ENCODE peak calls at places on chromosomes 12 and 14, in ten cellular contexts. One of them, this sample, is unnamed.

GRCh38 chr14:72737560-72737943 is 156.3 kb downstream of the DPF3 start:
- DNase-seq in SW480: no peak
- DNase-seq in amniotic stem cell: no peak
- DNase-seq in Ammon's horn: no peak
- DNase-seq in LoVo: no peak
- DNase-seq in GM23248: peak
- DNase-seq in IMR-90: no peak
- DNase-seq in epithelial cell of esophagus: no peak
- DNase-seq in stimulated activated CD8-positive, alpha-beta memory T cell treated with anti-CD3 and anti-CD28 coated beads, Interleukin-2, amount 100 ng/mL, for 1 hour: no peak
- DNase-seq in NCI-H1105: no peak
- DNase-seq in this sample: no peak

GRCh38 chr12:67420506-67420905 is 151.3 kb downstream of the CAND1 start:
- DNase-seq in SW480: no peak
- DNase-seq in amniotic stem cell: no peak
- DNase-seq in Ammon's horn: no peak
- DNase-seq in LoVo: no peak
- DNase-seq in GM23248: no peak
- DNase-seq in IMR-90: no peak
- DNase-seq in epithelial cell of esophagus: no peak
- DNase-seq in stimulated activated CD8-positive, alpha-beta memory T cell treated with anti-CD3 and anti-CD28 coated beads, Interleukin-2, amount 100 ng/mL, for 1 hour: no peak
- DNase-seq in NCI-H1105: no peak
- DNase-seq in this sample: no peak

GRCh38 chr14:55180006-55180405 is 11.4 kb downstream of the DLGAP5 start:
- DNase-seq in SW480: no peak
- DNase-seq in amniotic stem cell: no peak
- DNase-seq in Ammon's horn: no peak
- DNase-seq in LoVo: no peak
- DNase-seq in GM23248: no peak
- DNase-seq in IMR-90: no peak
- DNase-seq in epithelial cell of esophagus: no peak
- DNase-seq in stimulated activated CD8-positive, alpha-beta memory T cell treated with anti-CD3 and anti-CD28 coated beads, Interleukin-2, amount 100 ng/mL, for 1 hour: no peak
- DNase-seq in NCI-H1105: no peak
- DNase-seq in this sample: no peak

GRCh38 chr14:50308363-50308762 is 3.7 kb downstream of the L2HGDH start:
- DNase-seq in SW480: no peak
- DNase-seq in amniotic stem cell: no peak
- DNase-seq in Ammon's horn: no peak
- DNase-seq in LoVo: no peak
- DNase-seq in GM23248: no peak
- DNase-seq in IMR-90: peak
- DNase-seq in epithelial cell of esophagus: peak
- DNase-seq in stimulated activated CD8-positive, alpha-beta memory T cell treated with anti-CD3 and anti-CD28 coated beads, Interleukin-2, amount 100 ng/mL, for 1 hour: no peak
- DNase-seq in NCI-H1105: no peak
- DNase-seq in this sample: peak

GRCh38 chr14:60195179-60195810 is 30.1 kb upstream of the DHRS7 start:
- DNase-seq in SW480: no peak
- DNase-seq in amniotic stem cell: no peak
- DNase-seq in Ammon's horn: no peak
- DNase-seq in LoVo: no peak
- DNase-seq in GM23248: no peak
- DNase-seq in IMR-90: no peak
- DNase-seq in epithelial cell of esophagus: no peak
- DNase-seq in stimulated activated CD8-positive, alpha-beta memory T cell treated with anti-CD3 and anti-CD28 coated beads, Interleukin-2, amount 100 ng/mL, for 1 hour: no peak
- DNase-seq in NCI-H1105: no peak
- DNase-seq in this sample: no peak

GRCh38 chr14:32564591-32564990 is 235.5 kb downstream of the AKAP6 start:
- DNase-seq in SW480: no peak
- DNase-seq in amniotic stem cell: no peak
- DNase-seq in Ammon's horn: peak
- DNase-seq in LoVo: no peak
- DNase-seq in GM23248: peak
- DNase-seq in IMR-90: peak
- DNase-seq in epithelial cell of esophagus: no peak
- DNase-seq in stimulated activated CD8-positive, alpha-beta memory T cell treated with anti-CD3 and anti-CD28 coated beads, Interleukin-2, amount 100 ng/mL, for 1 hour: no peak
- DNase-seq in NCI-H1105: no peak
- DNase-seq in this sample: peak

GRCh38 chr14:23118506-23119361 is at the start of gene CEBPE:
- DNase-seq in SW480: no peak
- DNase-seq in amniotic stem cell: no peak
- DNase-seq in Ammon's horn: no peak
- DNase-seq in LoVo: no peak
- DNase-seq in GM23248: no peak
- DNase-seq in IMR-90: no peak
- DNase-seq in epithelial cell of esophagus: no peak
- DNase-seq in stimulated activated CD8-positive, alpha-beta memory T cell treated with anti-CD3 and anti-CD28 coated beads, Interleukin-2, amount 100 ng/mL, for 1 hour: no peak
- DNase-seq in NCI-H1105: no peak
- DNase-seq in this sample: no peak

GRCh38 chr12:56162468-56163290 is 4.5 kb downstream of the MYL6 start:
- DNase-seq in SW480: no peak
- DNase-seq in amniotic stem cell: no peak
- DNase-seq in Ammon's horn: no peak
- DNase-seq in LoVo: no peak
- DNase-seq in GM23248: peak
- DNase-seq in IMR-90: no peak
- DNase-seq in epithelial cell of esophagus: no peak
- DNase-seq in stimulated activated CD8-positive, alpha-beta memory T cell treated with anti-CD3 and anti-CD28 coated beads, Interleukin-2, amount 100 ng/mL, for 1 hour: no peak
- DNase-seq in NCI-H1105: no peak
- DNase-seq in this sample: no peak

GRCh38 chr14:31036552-31036951 is 10.4 kb upstream of the STRN3 start:
- DNase-seq in SW480: no peak
- DNase-seq in amniotic stem cell: no peak
- DNase-seq in Ammon's horn: no peak
- DNase-seq in LoVo: no peak
- DNase-seq in GM23248: no peak
- DNase-seq in IMR-90: no peak
- DNase-seq in epithelial cell of esophagus: no peak
- DNase-seq in stimulated activated CD8-positive, alpha-beta memory T cell treated with anti-CD3 and anti-CD28 coated beads, Interleukin-2, amount 100 ng/mL, for 1 hour: no peak
- DNase-seq in NCI-H1105: no peak
- DNase-seq in this sample: no peak

GRCh38 chr12:24256636-24257150 is 307.2 kb upstream of the SOX5 start:
- DNase-seq in SW480: no peak
- DNase-seq in amniotic stem cell: no peak
- DNase-seq in Ammon's horn: no peak
- DNase-seq in LoVo: no peak
- DNase-seq in GM23248: no peak
- DNase-seq in IMR-90: no peak
- DNase-seq in epithelial cell of esophagus: no peak
- DNase-seq in stimulated activated CD8-positive, alpha-beta memory T cell treated with anti-CD3 and anti-CD28 coated beads, Interleukin-2, amount 100 ng/mL, for 1 hour: no peak
- DNase-seq in NCI-H1105: peak
- DNase-seq in this sample: no peak

GRCh38 chr14:21917699-21918436 is 244.2 kb upstream of the OR4E1 start:
- DNase-seq in SW480: peak
- DNase-seq in amniotic stem cell: peak
- DNase-seq in Ammon's horn: peak
- DNase-seq in LoVo: peak
- DNase-seq in GM23248: peak
- DNase-seq in IMR-90: peak
- DNase-seq in epithelial cell of esophagus: peak
- DNase-seq in stimulated activated CD8-positive, alpha-beta memory T cell treated with anti-CD3 and anti-CD28 coated beads, Interleukin-2, amount 100 ng/mL, for 1 hour: peak
- DNase-seq in NCI-H1105: peak
- DNase-seq in this sample: peak

GRCh38 chr14:65469903-65470302 is 57.4 kb downstream of the FUT8 start:
- DNase-seq in SW480: no peak
- DNase-seq in amniotic stem cell: no peak
- DNase-seq in Ammon's horn: no peak
- DNase-seq in LoVo: no peak
- DNase-seq in GM23248: no peak
- DNase-seq in IMR-90: no peak
- DNase-seq in epithelial cell of esophagus: no peak
- DNase-seq in stimulated activated CD8-positive, alpha-beta memory T cell treated with anti-CD3 and anti-CD28 coated beads, Interleukin-2, amount 100 ng/mL, for 1 hour: no peak
- DNase-seq in NCI-H1105: no peak
- DNase-seq in this sample: no peak

GRCh38 chr12:92628476-92628875 is 74.3 kb upstream of the PLEKHG7 start:
- DNase-seq in SW480: no peak
- DNase-seq in amniotic stem cell: no peak
- DNase-seq in Ammon's horn: no peak
- DNase-seq in LoVo: no peak
- DNase-seq in GM23248: no peak
- DNase-seq in IMR-90: peak
- DNase-seq in epithelial cell of esophagus: no peak
- DNase-seq in stimulated activated CD8-positive, alpha-beta memory T cell treated with anti-CD3 and anti-CD28 coated beads, Interleukin-2, amount 100 ng/mL, for 1 hour: no peak
- DNase-seq in NCI-H1105: no peak
- DNase-seq in this sample: peak

GRCh38 chr14:75614179-75614578 is 35.8 kb downstream of the FLVCR2 start:
- DNase-seq in SW480: no peak
- DNase-seq in amniotic stem cell: no peak
- DNase-seq in Ammon's horn: no peak
- DNase-seq in LoVo: no peak
- DNase-seq in GM23248: no peak
- DNase-seq in IMR-90: no peak
- DNase-seq in epithelial cell of esophagus: peak
- DNase-seq in stimulated activated CD8-positive, alpha-beta memory T cell treated with anti-CD3 and anti-CD28 coated beads, Interleukin-2, amount 100 ng/mL, for 1 hour: no peak
- DNase-seq in NCI-H1105: no peak
- DNase-seq in this sample: no peak

GRCh38 chr12:32947203-32947795 is 50.7 kb upstream of the PKP2 start:
- DNase-seq in SW480: peak
- DNase-seq in amniotic stem cell: no peak
- DNase-seq in Ammon's horn: peak
- DNase-seq in LoVo: peak
- DNase-seq in GM23248: no peak
- DNase-seq in IMR-90: no peak
- DNase-seq in epithelial cell of esophagus: peak
- DNase-seq in stimulated activated CD8-positive, alpha-beta memory T cell treated with anti-CD3 and anti-CD28 coated beads, Interleukin-2, amount 100 ng/mL, for 1 hour: no peak
- DNase-seq in NCI-H1105: peak
- DNase-seq in this sample: no peak

GRCh38 chr14:68506021-68506644 is 286.7 kb downstream of the ZFP36L1 start:
- DNase-seq in SW480: no peak
- DNase-seq in amniotic stem cell: no peak
- DNase-seq in Ammon's horn: no peak
- DNase-seq in LoVo: no peak
- DNase-seq in GM23248: peak
- DNase-seq in IMR-90: peak
- DNase-seq in epithelial cell of esophagus: peak
- DNase-seq in stimulated activated CD8-positive, alpha-beta memory T cell treated with anti-CD3 and anti-CD28 coated beads, Interleukin-2, amount 100 ng/mL, for 1 hour: no peak
- DNase-seq in NCI-H1105: no peak
- DNase-seq in this sample: peak